ENCODE peak calls at places on chromosomes 5 and 9, in four cellular contexts. W, T, S and P are unnamed samples.

GRCh38 chr9:135370411-135371375 is 108.9 kb upstream of the PPP1R26 start:
- DNase-seq in W (no peak), S (no peak), T (no peak), P (no peak)

GRCh38 chr5:163504091-163504931 is 1.1 kb upstream of the MAT2B start:
- DNase-seq in T (peak), W (peak), S (peak), P (peak)

GRCh38 chr9:108423493-108423892 is 432.3 kb downstream of the ACTL7B start:
- DNase-seq in W (no peak), S (no peak), T (peak), P (no peak)

GRCh38 chr5:150368526-150368925 is 11.0 kb downstream of the TCOF1 start:
- DNase-seq in W (no peak), S (no peak), T (no peak), P (no peak)

GRCh38 chr5:149932445-149933350 is 11.9 kb downstream of the PDE6A start:
- DNase-seq in W (no peak), T (peak), S (no peak), P (no peak)

GRCh38 chr5:139574641-139575312 is 13.6 kb downstream of the UBE2D2 start:
- DNase-seq in T (peak), W (peak), S (no peak), P (peak)

GRCh38 chr9:27791311-27791710 is 218.0 kb upstream of the C9orf72 start:
- DNase-seq in T (peak), W (no peak), S (no peak), P (peak)

GRCh38 chr5:106873558-106873957 is 797.2 kb downstream of the EFNA5 start:
- DNase-seq in T (peak), S (no peak), W (no peak), P (peak)

GRCh38 chr5:87393331-87393730 is 19.4 kb downstream of the CCNH start:
- DNase-seq in S (no peak), W (no peak), T (peak), P (peak)

GRCh38 chr9:37486616-37487544 is 1.1 kb downstream of the POLR1E start:
- DNase-seq in W (no peak), S (peak), T (peak), P (peak)

GRCh38 chr5:54719384-54720306 is 202.1 kb downstream of the SNX18 start:
- DNase-seq in W (peak), T (peak), S (no peak), P (peak)

GRCh38 chr9:70100362-70100761 is 56.7 kb downstream of the MAMDC2 start:
- DNase-seq in T (no peak), S (no peak), W (no peak), P (no peak)

GRCh38 chr5:73365990-73366667 is 82.4 kb downstream of the FOXD1 start:
- DNase-seq in T (no peak), W (no peak), S (no peak), P (no peak)

GRCh38 chr9:88441301-88442007 is 53.2 kb downstream of the SPIN1 start:
- DNase-seq in T (no peak), W (no peak), S (no peak), P (no peak)

GRCh38 chr9:132794730-132795380 is 83.2 kb downstream of the AK8 start:
- DNase-seq in T (no peak), W (peak), S (no peak), P (peak)

GRCh38 chr9:128124873-128125574 is 2.5 kb downstream of the PTGES2 start:
- DNase-seq in T (peak), W (peak), S (no peak), P (peak)

GRCh38 chr5:115558388-115558956 is 13.9 kb upstream of the FEM1C start:
- DNase-seq in S (no peak), W (no peak), T (no peak), P (no peak)

GRCh38 chr5:138083702-138084101 is at the start of gene WNT8A:
- DNase-seq in S (no peak), T (no peak), W (no peak), P (no peak)